ENCODE peak calls at places on chromosomes 13 and 19, in seven cellular contexts. N is psoas muscle, L is cardiac muscle cell, C is colonic mucosa, W is MM.1S, V is Peyer's patch, G is heart left ventricle. X is an unnamed sample.

GRCh38 chr13:31045621-31046081 is 113.2 kb downstream of the TEX26 start:
- DNase-seq in N (peak; percentile 54), L (no peak), C (peak; percentile 86), W (no peak), V (peak; percentile 90), G (peak; percentile 74), X (peak; percentile 90)

GRCh38 chr19:5967994-5968430 is 9.9 kb downstream of the RANBP3 start:
- DNase-seq in N (peak; percentile 46), L (peak; percentile 76), C (peak; percentile 90), W (peak; percentile 79), V (peak; percentile 86), G (peak; percentile 68), X (peak; percentile 65)

GRCh38 chr13:35468195-35468594 is 8.3 kb downstream of the MAB21L1 start:
- DNase-seq in N (no peak), L (no peak), C (no peak), W (no peak), V (no peak), G (no peak), X (no peak)

GRCh38 chr13:114124921-114125320 is 7.5 kb downstream of the RASA3 start:
- DNase-seq in N (no peak), L (no peak), C (no peak), W (no peak), V (no peak), G (no peak), X (no peak)

GRCh38 chr19:5628919-5629481 is 6.1 kb downstream of the SAFB start:
- DNase-seq in N (no peak), L (no peak), C (no peak), W (no peak), V (peak; percentile 52), G (no peak), X (no peak)

GRCh38 chr19:3336680-3337523 is 29.5 kb upstream of the NFIC start:
- DNase-seq in N (peak; percentile 85), L (no peak), C (peak; percentile 82), W (no peak), V (peak; percentile 91), G (peak; percentile 89), X (peak; percentile 92)

GRCh38 chr19:5364674-5365073 is 24.1 kb upstream of the PTPRS start:
- DNase-seq in N (no peak), L (no peak), C (no peak), W (no peak), V (no peak), G (no peak), X (no peak)

GRCh38 chr13:21717817-21718216 is 46.9 kb downstream of the FGF9 start:
- DNase-seq in N (no peak), L (no peak), C (no peak), W (no peak), V (no peak), G (no peak), X (peak; percentile 56)

GRCh38 chr13:31824705-31825512 is 85.6 kb downstream of the RXFP2 start:
- DNase-seq in N (no peak), L (no peak), C (no peak), W (peak; percentile 6), V (no peak), G (no peak), X (no peak)

GRCh38 chr19:40907968-40908735 is 26.1 kb upstream of the CYP2A7 start:
- DNase-seq in N (no peak), L (no peak), C (no peak), W (no peak), V (no peak), G (no peak), X (peak; percentile 45)

GRCh38 chr19:33333615-33334014 is 31.3 kb upstream of the CEBPA start:
- DNase-seq in N (no peak), L (no peak), C (no peak), W (no peak), V (no peak), G (no peak), X (no peak)

GRCh38 chr19:11494634-11495285 is 10.9 kb downstream of the ZNF653 start:
- DNase-seq in N (no peak), L (no peak), C (no peak), W (no peak), V (no peak), G (no peak), X (no peak)

GRCh38 chr13:97359181-97360057 is 74.5 kb upstream of the RAP2A start:
- DNase-seq in N (no peak), L (peak; percentile 77), C (peak; percentile 65), W (peak; percentile 47), V (peak; percentile 77), G (no peak), X (peak; percentile 50)

GRCh38 chr19:33156354-33156753 is 24.4 kb downstream of the WDR88 start:
- DNase-seq in N (no peak), L (no peak), C (no peak), W (no peak), V (no peak), G (no peak), X (no peak)

GRCh38 chr13:97298816-97299215 is 76.7 kb downstream of the MBNL2 start:
- DNase-seq in N (no peak), L (no peak), C (no peak), W (no peak), V (no peak), G (no peak), X (no peak)

GRCh38 chr13:28059214-28059613 is 41.2 kb downstream of the FLT3 start:
- DNase-seq in N (no peak), L (peak; percentile 67), C (peak; percentile 57), W (peak; percentile 37), V (peak; percentile 65), G (no peak), X (no peak)

GRCh38 chr19:27974082-27974513 is 1238.9 kb downstream of the UQCRFS1 start:
- DNase-seq in N (no peak), L (peak; percentile 63), C (peak; percentile 24), W (peak; percentile 62), V (no peak), G (no peak), X (no peak)

GRCh38 chr13:96218475-96218874 is 128.6 kb downstream of the HS6ST3 start:
- DNase-seq in N (peak; percentile 20), L (no peak), C (no peak), W (no peak), V (no peak), G (no peak), X (no peak)

GRCh38 chr19:10553943-10554381 is 10.3 kb downstream of the ATG4D start:
- DNase-seq in N (no peak), L (no peak), C (peak; percentile 33), W (no peak), V (peak; percentile 86), G (no peak), X (no peak)

GRCh38 chr19:48308695-48309586 is 16.4 kb upstream of the EMP3 start:
- DNase-seq in N (no peak), L (peak; percentile 60), C (no peak), W (no peak), V (no peak), G (no peak), X (no peak)

GRCh38 chr13:37134411-37135041 is 29.1 kb upstream of the CSNK1A1L start:
- DNase-seq in N (no peak), L (no peak), C (no peak), W (no peak), V (no peak), G (no peak), X (no peak)

GRCh38 chr13:33483471-33483870 is 197.9 kb upstream of the STARD13 start:
- DNase-seq in N (no peak), L (no peak), C (no peak), W (no peak), V (no peak), G (no peak), X (no peak)

GRCh38 chr19:41912899-41913475 is 15.3 kb downstream of the ERFL start:
- DNase-seq in N (no peak), L (no peak), C (no peak), W (no peak), V (no peak), G (no peak), X (no peak)
- H3K27me3 ChIP-seq in N (peaks cover 32% of the 10 kb centered on the region), L (peaks cover 94% of the 10 kb centered on the region), C (peaks cover 36% of the 10 kb centered on the region), W (peaks cover 64% of the 10 kb centered on the region), V (peaks cover 34% of the 10 kb centered on the region), G (peaks cover 60% of the 10 kb centered on the region), X (no peaks in the 10 kb centered on the region)

GRCh38 chr19:30227071-30227621 is 145.0 kb upstream of the ZNF536 start:
- DNase-seq in N (no peak), L (no peak), C (no peak), W (no peak), V (no peak), G (no peak), X (no peak)

GRCh38 chr19:30228113-30228725 is 144.0 kb upstream of the ZNF536 start:
- DNase-seq in N (no peak), L (no peak), C (no peak), W (no peak), V (no peak), G (no peak), X (no peak)

GRCh38 chr19:30227661-30228112 is 144.5 kb upstream of the ZNF536 start:
- DNase-seq in N (peak; percentile 56), L (peak; percentile 87), C (peak; percentile 67), W (peak; percentile 23), V (peak; percentile 62), G (peak; percentile 85), X (peak; percentile 53)

GRCh38 chr19:30229524-30230174 is 142.5 kb upstream of the ZNF536 start:
- DNase-seq in N (no peak), L (no peak), C (no peak), W (no peak), V (no peak), G (no peak), X (no peak)

GRCh38 chr19:30228726-30229523 is 143.3 kb upstream of the ZNF536 start:
- DNase-seq in N (no peak), L (peak; percentile 47), C (no peak), W (no peak), V (no peak), G (no peak), X (no peak)
- H3K27me3 ChIP-seq in N (peaks cover 20% of the 10 kb centered on the region), L (peaks cover 90% of the 10 kb centered on the region), C (peaks cover 56% of the 10 kb centered on the region), W (peaks cover 82% of the 10 kb centered on the region), V (peaks cover 35% of the 10 kb centered on the region), G (peaks cover 49% of the 10 kb centered on the region), X (peaks cover 11% of the 10 kb centered on the region)

GRCh38 chr19:18608102-18608804 is 1.7 kb upstream of the CRLF1 start:
- DNase-seq in N (no peak), L (no peak), C (no peak), W (no peak), V (no peak), G (no peak), X (no peak)

GRCh38 chr19:18605546-18606280 is 886 bp downstream of the CRLF1 start:
- DNase-seq in N (no peak), L (no peak), C (no peak), W (no peak), V (no peak), G (no peak), X (no peak)

GRCh38 chr19:18608805-18609716 is 2.5 kb upstream of the CRLF1 start:
- DNase-seq in N (no peak), L (no peak), C (no peak), W (no peak), V (no peak), G (no peak), X (no peak)

GRCh38 chr19:18606281-18607221 is at the start of gene CRLF1:
- DNase-seq in N (no peak), L (no peak), C (no peak), W (no peak), V (no peak), G (no peak), X (no peak)

GRCh38 chr19:18607222-18608101 is 863 bp upstream of the CRLF1 start:
- DNase-seq in N (no peak), L (no peak), C (no peak), W (no peak), V (no peak), G (no peak), X (no peak)
- H3K27me3 ChIP-seq in N (peaks cover 40% of the 10 kb centered on the region), L (peaks cover 97% of the 10 kb centered on the region), C (peaks cover 93% of the 10 kb centered on the region), W (peaks cover 89% of the 10 kb centered on the region), V (peaks cover 78% of the 10 kb centered on the region), G (peaks cover 94% of the 10 kb centered on the region), X (no peaks in the 10 kb centered on the region)

GRCh38 chr19:41923045-41923788 is 5.0 kb downstream of the ERFL start:
- DNase-seq in N (no peak), L (no peak), C (no peak), W (no peak), V (no peak), G (no peak), X (no peak)
- H3K27me3 ChIP-seq in N (peaks cover 47% of the 10 kb centered on the region), L (peaks cover 98% of the 10 kb centered on the region), C (peaks cover 25% of the 10 kb centered on the region), W (peaks cover 77% of the 10 kb centered on the region), V (peaks cover 39% of the 10 kb centered on the region), G (peaks cover 85% of the 10 kb centered on the region), X (peaks cover 5% of the 10 kb centered on the region)

X was measured in lung.